ENCODE peak calls at places on chromosome 11, in seven cellular contexts. One of them, this sample, is unnamed.

GRCh38 chr11:11916981-11917399 is 75.2 kb downstream of the USP47 start:
- DNase-seq in CD8-positive, alpha-beta memory T cell: no peak
- DNase-seq in gastrocnemius medialis: peak; percentile 20
- DNase-seq in PC-3: peak; percentile 55
- DNase-seq in cardiac muscle cell: peak; percentile 55
- DNase-seq in upper lobe of left lung: no peak
- DNase-seq in pancreas: no peak
- DNase-seq in this sample: no peak

GRCh38 chr11:79482800-79483199 is 42.0 kb upstream of the TENM4 start:
- DNase-seq in CD8-positive, alpha-beta memory T cell: no peak
- DNase-seq in gastrocnemius medialis: no peak
- DNase-seq in PC-3: no peak
- DNase-seq in cardiac muscle cell: no peak
- DNase-seq in upper lobe of left lung: no peak
- DNase-seq in pancreas: no peak
- DNase-seq in this sample: no peak

GRCh38 chr11:133531971-133532651 is at the start of gene OPCML:
- DNase-seq in CD8-positive, alpha-beta memory T cell: no peak
- DNase-seq in gastrocnemius medialis: no peak
- DNase-seq in PC-3: no peak
- DNase-seq in cardiac muscle cell: no peak
- DNase-seq in upper lobe of left lung: no peak
- DNase-seq in pancreas: no peak
- DNase-seq in this sample: no peak

GRCh38 chr11:114147389-114148382 is 88.2 kb downstream of the ZBTB16 start:
- DNase-seq in CD8-positive, alpha-beta memory T cell: no peak
- DNase-seq in gastrocnemius medialis: peak; percentile 38
- DNase-seq in PC-3: no peak
- DNase-seq in cardiac muscle cell: peak; percentile 55
- DNase-seq in upper lobe of left lung: no peak
- DNase-seq in pancreas: no peak
- DNase-seq in this sample: no peak

GRCh38 chr11:119433369-119433749 is 10.4 kb upstream of the THY1 start:
- DNase-seq in CD8-positive, alpha-beta memory T cell: no peak
- DNase-seq in gastrocnemius medialis: no peak
- DNase-seq in PC-3: peak; percentile 86
- DNase-seq in cardiac muscle cell: peak; percentile 33
- DNase-seq in upper lobe of left lung: no peak
- DNase-seq in pancreas: no peak
- DNase-seq in this sample: no peak

GRCh38 chr11:1746956-1747752 is 3.2 kb downstream of the IFITM10 start:
- DNase-seq in CD8-positive, alpha-beta memory T cell: no peak
- DNase-seq in gastrocnemius medialis: peak; percentile 15
- DNase-seq in PC-3: no peak
- DNase-seq in cardiac muscle cell: no peak
- DNase-seq in upper lobe of left lung: no peak
- DNase-seq in pancreas: no peak
- DNase-seq in this sample: no peak

GRCh38 chr11:10097615-10098014 is 196.4 kb downstream of the SBF2 start:
- DNase-seq in CD8-positive, alpha-beta memory T cell: no peak
- DNase-seq in gastrocnemius medialis: no peak
- DNase-seq in PC-3: no peak
- DNase-seq in cardiac muscle cell: no peak
- DNase-seq in upper lobe of left lung: no peak
- DNase-seq in pancreas: no peak
- DNase-seq in this sample: no peak

GRCh38 chr11:133745791-133746190 is 99.5 kb downstream of the SPATA19 start:
- DNase-seq in CD8-positive, alpha-beta memory T cell: no peak
- DNase-seq in gastrocnemius medialis: no peak
- DNase-seq in PC-3: no peak
- DNase-seq in cardiac muscle cell: no peak
- DNase-seq in upper lobe of left lung: no peak
- DNase-seq in pancreas: no peak
- DNase-seq in this sample: no peak

GRCh38 chr11:94020777-94021615 is at the start of gene HEPHL1:
- DNase-seq in CD8-positive, alpha-beta memory T cell: no peak
- DNase-seq in gastrocnemius medialis: no peak
- DNase-seq in PC-3: peak; percentile 94
- DNase-seq in cardiac muscle cell: no peak
- DNase-seq in upper lobe of left lung: no peak
- DNase-seq in pancreas: no peak
- DNase-seq in this sample: no peak

GRCh38 chr11:133842730-133843129 is 2.6 kb downstream of the SPATA19 start:
- DNase-seq in CD8-positive, alpha-beta memory T cell: no peak
- DNase-seq in gastrocnemius medialis: no peak
- DNase-seq in PC-3: no peak
- DNase-seq in cardiac muscle cell: no peak
- DNase-seq in upper lobe of left lung: no peak
- DNase-seq in pancreas: no peak
- DNase-seq in this sample: no peak

GRCh38 chr11:18987454-18988231 is 48.4 kb upstream of the MRGPRX1 start:
- DNase-seq in CD8-positive, alpha-beta memory T cell: no peak
- DNase-seq in gastrocnemius medialis: no peak
- DNase-seq in PC-3: peak; percentile 91
- DNase-seq in cardiac muscle cell: no peak
- DNase-seq in upper lobe of left lung: no peak
- DNase-seq in pancreas: no peak
- DNase-seq in this sample: no peak

GRCh38 chr11:17263803-17264202 is 12.7 kb upstream of the NUCB2 start:
- DNase-seq in CD8-positive, alpha-beta memory T cell: no peak
- DNase-seq in gastrocnemius medialis: no peak
- DNase-seq in PC-3: peak; percentile 71
- DNase-seq in cardiac muscle cell: no peak
- DNase-seq in upper lobe of left lung: no peak
- DNase-seq in pancreas: no peak
- DNase-seq in this sample: no peak

GRCh38 chr11:71387784-71388636 is 60.2 kb downstream of the DHCR7 start:
- DNase-seq in CD8-positive, alpha-beta memory T cell: no peak
- DNase-seq in gastrocnemius medialis: no peak
- DNase-seq in PC-3: no peak
- DNase-seq in cardiac muscle cell: no peak
- DNase-seq in upper lobe of left lung: no peak
- DNase-seq in pancreas: no peak
- DNase-seq in this sample: no peak

GRCh38 chr11:68120212-68121066 is 749 bp downstream of the CHKA start:
- DNase-seq in CD8-positive, alpha-beta memory T cell: peak; percentile 33
- DNase-seq in gastrocnemius medialis: peak; percentile 44
- DNase-seq in PC-3: peak; percentile 47
- DNase-seq in cardiac muscle cell: peak; percentile 46
- DNase-seq in upper lobe of left lung: peak; percentile 93
- DNase-seq in pancreas: peak; percentile 79
- DNase-seq in this sample: peak; percentile 46

GRCh38 chr11:102026217-102026616 is 21.0 kb upstream of the CFAP300 start:
- DNase-seq in CD8-positive, alpha-beta memory T cell: no peak
- DNase-seq in gastrocnemius medialis: no peak
- DNase-seq in PC-3: no peak
- DNase-seq in cardiac muscle cell: no peak
- DNase-seq in upper lobe of left lung: no peak
- DNase-seq in pancreas: no peak
- DNase-seq in this sample: no peak

GRCh38 chr11:116879789-116880402 is 42.5 kb upstream of the APOA1 start:
- DNase-seq in CD8-positive, alpha-beta memory T cell: no peak
- DNase-seq in gastrocnemius medialis: no peak
- DNase-seq in PC-3: peak; percentile 86
- DNase-seq in cardiac muscle cell: peak; percentile 86
- DNase-seq in upper lobe of left lung: no peak
- DNase-seq in pancreas: no peak
- DNase-seq in this sample: no peak

GRCh38 chr11:93532285-93532789 is 10.9 kb downstream of the SMCO4 start:
- DNase-seq in CD8-positive, alpha-beta memory T cell: no peak
- DNase-seq in gastrocnemius medialis: no peak
- DNase-seq in PC-3: no peak
- DNase-seq in cardiac muscle cell: peak; percentile 19
- DNase-seq in upper lobe of left lung: no peak
- DNase-seq in pancreas: no peak
- DNase-seq in this sample: no peak

GRCh38 chr11:122149232-122149631 is 33.2 kb upstream of the BLID start:
- DNase-seq in CD8-positive, alpha-beta memory T cell: no peak
- DNase-seq in gastrocnemius medialis: no peak
- DNase-seq in PC-3: no peak
- DNase-seq in cardiac muscle cell: no peak
- DNase-seq in upper lobe of left lung: no peak
- DNase-seq in pancreas: no peak
- DNase-seq in this sample: no peak

GRCh38 chr11:9774591-9775392 is 110.9 kb downstream of the SWAP70 start:
- DNase-seq in CD8-positive, alpha-beta memory T cell: no peak
- DNase-seq in gastrocnemius medialis: no peak
- DNase-seq in PC-3: peak; percentile 84
- DNase-seq in cardiac muscle cell: peak; percentile 78
- DNase-seq in upper lobe of left lung: no peak
- DNase-seq in pancreas: no peak
- DNase-seq in this sample: no peak

GRCh38 chr11:16986434-16987204 is 27.6 kb downstream of the PLEKHA7 start:
- DNase-seq in CD8-positive, alpha-beta memory T cell: peak; percentile 9
- DNase-seq in gastrocnemius medialis: no peak
- DNase-seq in PC-3: peak; percentile 58
- DNase-seq in cardiac muscle cell: peak; percentile 48
- DNase-seq in upper lobe of left lung: no peak
- DNase-seq in pancreas: peak; percentile 89
- DNase-seq in this sample: no peak

GRCh38 chr11:78562398-78562797 is 12.3 kb downstream of the NARS2 start:
- DNase-seq in CD8-positive, alpha-beta memory T cell: no peak
- DNase-seq in gastrocnemius medialis: no peak
- DNase-seq in PC-3: peak; percentile 72
- DNase-seq in cardiac muscle cell: peak; percentile 71
- DNase-seq in upper lobe of left lung: no peak
- DNase-seq in pancreas: no peak
- DNase-seq in this sample: no peak

GRCh38 chr11:84526250-84526649 is 1100.9 kb downstream of the DLG2 start:
- DNase-seq in CD8-positive, alpha-beta memory T cell: no peak
- DNase-seq in gastrocnemius medialis: no peak
- DNase-seq in PC-3: peak; percentile 16
- DNase-seq in cardiac muscle cell: no peak
- DNase-seq in upper lobe of left lung: no peak
- DNase-seq in pancreas: no peak
- DNase-seq in this sample: no peak

GRCh38 chr11:11513438-11513837 is 108.4 kb downstream of the GALNT18 start:
- DNase-seq in CD8-positive, alpha-beta memory T cell: no peak
- DNase-seq in gastrocnemius medialis: no peak
- DNase-seq in PC-3: peak; percentile 4
- DNase-seq in cardiac muscle cell: peak; percentile 47
- DNase-seq in upper lobe of left lung: no peak
- DNase-seq in pancreas: no peak
- DNase-seq in this sample: no peak

GRCh38 chr11:120182790-120183491 is 27.9 kb upstream of the OAF start:
- DNase-seq in CD8-positive, alpha-beta memory T cell: no peak
- DNase-seq in gastrocnemius medialis: no peak
- DNase-seq in PC-3: peak; percentile 47
- DNase-seq in cardiac muscle cell: no peak
- DNase-seq in upper lobe of left lung: no peak
- DNase-seq in pancreas: peak; percentile 66
- DNase-seq in this sample: no peak

GRCh38 chr11:119316017-119316728 is 757 bp downstream of the MCAM start:
- DNase-seq in CD8-positive, alpha-beta memory T cell: no peak
- DNase-seq in gastrocnemius medialis: no peak
- DNase-seq in PC-3: peak; percentile 67
- DNase-seq in cardiac muscle cell: no peak
- DNase-seq in upper lobe of left lung: peak; percentile 80
- DNase-seq in pancreas: peak; percentile 74
- DNase-seq in this sample: peak; percentile 61

GRCh38 chr11:84901986-84902385 is 725.2 kb downstream of the DLG2 start:
- DNase-seq in CD8-positive, alpha-beta memory T cell: no peak
- DNase-seq in gastrocnemius medialis: no peak
- DNase-seq in PC-3: no peak
- DNase-seq in cardiac muscle cell: no peak
- DNase-seq in upper lobe of left lung: no peak
- DNase-seq in pancreas: no peak
- DNase-seq in this sample: no peak

GRCh38 chr11:20880094-20880493 is 210.7 kb downstream of the NELL1 start:
- DNase-seq in CD8-positive, alpha-beta memory T cell: no peak
- DNase-seq in gastrocnemius medialis: no peak
- DNase-seq in PC-3: no peak
- DNase-seq in cardiac muscle cell: no peak
- DNase-seq in upper lobe of left lung: no peak
- DNase-seq in pancreas: no peak
- DNase-seq in this sample: no peak

DNA sequence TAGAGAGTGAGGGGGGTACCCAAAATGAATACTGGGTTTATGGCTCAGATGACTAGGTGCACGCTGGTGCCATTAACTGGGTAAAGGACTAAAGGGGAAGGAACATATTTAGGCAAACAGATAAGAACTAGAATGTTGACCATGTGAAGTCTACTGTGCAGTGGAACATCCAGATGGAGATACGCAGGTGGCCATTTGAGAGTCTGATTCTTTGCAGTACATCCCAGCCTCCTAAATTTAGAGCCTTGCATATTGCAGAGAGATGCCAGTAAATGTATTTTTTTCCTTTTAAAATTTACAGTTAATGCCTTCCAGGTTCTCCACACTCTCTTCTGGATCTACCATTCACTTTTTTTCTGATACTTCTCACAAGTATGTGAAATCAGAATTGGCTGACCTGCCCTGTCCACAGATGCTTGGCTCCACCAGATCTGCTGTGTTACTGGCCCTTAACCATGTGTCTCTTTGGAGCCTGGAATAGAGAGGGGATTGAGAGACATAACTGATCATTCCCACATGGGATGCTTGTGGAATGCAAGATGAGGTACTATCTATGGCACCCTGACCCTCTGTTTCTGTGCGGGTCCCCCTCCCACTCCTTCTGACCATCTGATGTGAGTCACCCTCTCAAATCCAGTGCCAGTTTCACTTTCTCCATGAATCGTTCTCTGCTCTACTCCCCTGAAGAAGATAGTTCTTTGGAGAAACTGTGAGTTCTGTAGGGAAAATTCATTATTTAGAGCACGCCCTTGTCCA is 77.0 kb upstream of the NCAM1 start:
- DNase-seq in CD8-positive, alpha-beta memory T cell: no peak
- DNase-seq in gastrocnemius medialis: no peak
- DNase-seq in PC-3: no peak
- DNase-seq in cardiac muscle cell: no peak
- DNase-seq in upper lobe of left lung: no peak
- DNase-seq in pancreas: no peak
- DNase-seq in this sample: peak; percentile 22
- H3K4me3 ChIP-seq in CD8-positive, alpha-beta memory T cell: no peak overlapping the region
- H3K4me3 ChIP-seq in gastrocnemius medialis: no peak overlapping the region
- H3K4me3 ChIP-seq in PC-3: no peak overlapping the region
- H3K4me3 ChIP-seq in cardiac muscle cell: no peak overlapping the region
- H3K4me3 ChIP-seq in upper lobe of left lung: no peak overlapping the region
- H3K4me3 ChIP-seq in pancreas: no peak overlapping the region
- H3K4me3 ChIP-seq in this sample: no peak overlapping the region

GRCh38 chr11:95337175-95337957 is 106.4 kb upstream of the SESN3 start:
- DNase-seq in CD8-positive, alpha-beta memory T cell: no peak
- DNase-seq in gastrocnemius medialis: peak; percentile 54
- DNase-seq in PC-3: no peak
- DNase-seq in cardiac muscle cell: peak; percentile 82
- DNase-seq in upper lobe of left lung: peak; percentile 37
- DNase-seq in pancreas: no peak
- DNase-seq in this sample: peak; percentile 62
- H3K4me3 ChIP-seq in CD8-positive, alpha-beta memory T cell: peak overlapping the region; percentile 35
- H3K4me3 ChIP-seq in gastrocnemius medialis: peak overlapping the region; percentile 16
- H3K4me3 ChIP-seq in PC-3: no peak overlapping the region
- H3K4me3 ChIP-seq in cardiac muscle cell: no peak overlapping the region
- H3K4me3 ChIP-seq in upper lobe of left lung: no peak overlapping the region
- H3K4me3 ChIP-seq in pancreas: no peak overlapping the region
- H3K4me3 ChIP-seq in this sample: no peak overlapping the region

GRCh38 chr11:32433249-32434115 is 1.9 kb downstream of the WT1 start:
- DNase-seq in CD8-positive, alpha-beta memory T cell: no peak
- DNase-seq in gastrocnemius medialis: no peak
- DNase-seq in PC-3: no peak
- DNase-seq in cardiac muscle cell: peak; percentile 50
- DNase-seq in upper lobe of left lung: peak; percentile 61
- DNase-seq in pancreas: no peak
- DNase-seq in this sample: no peak
- H3K4me3 ChIP-seq in CD8-positive, alpha-beta memory T cell: no peak overlapping the region
- H3K4me3 ChIP-seq in gastrocnemius medialis: peak overlapping the region; percentile 22
- H3K4me3 ChIP-seq in PC-3: peak overlapping the region; percentile 86
- H3K4me3 ChIP-seq in cardiac muscle cell: peak overlapping the region; percentile 22
- H3K4me3 ChIP-seq in upper lobe of left lung: peak overlapping the region; percentile 17
- H3K4me3 ChIP-seq in pancreas: no peak overlapping the region
- H3K4me3 ChIP-seq in this sample: peak overlapping the region; percentile 72

GRCh38 chr11:83034673-83035014 is 37.1 kb downstream of the RAB30 start:
- DNase-seq in CD8-positive, alpha-beta memory T cell: no peak
- DNase-seq in gastrocnemius medialis: no peak
- DNase-seq in PC-3: no peak
- DNase-seq in cardiac muscle cell: no peak
- DNase-seq in upper lobe of left lung: no peak
- DNase-seq in pancreas: no peak
- DNase-seq in this sample: no peak
- H3K4me3 ChIP-seq in CD8-positive, alpha-beta memory T cell: no peak overlapping the region
- H3K4me3 ChIP-seq in gastrocnemius medialis: peak overlapping the region; percentile 45
- H3K4me3 ChIP-seq in PC-3: peak overlapping the region; percentile 26
- H3K4me3 ChIP-seq in cardiac muscle cell: no peak overlapping the region
- H3K4me3 ChIP-seq in upper lobe of left lung: no peak overlapping the region
- H3K4me3 ChIP-seq in pancreas: no peak overlapping the region
- H3K4me3 ChIP-seq in this sample: peak overlapping the region; percentile 5